ENCODE peak calls at places on chromosomes 7 and 10, in four cellular contexts. D, O, B and A are unnamed samples.

GRCh38 chr7:2014391-2015241 is 218.1 kb downstream of the MAD1L1 start:
- DNase-seq in D (no peak), O (no peak), B (no peak), A (no peak)

GRCh38 chr7:36763084-36763807 is 39.0 kb upstream of the AOAH start:
- DNase-seq in B (no peak), O (no peak), D (no peak), A (peak; percentile 48)

GRCh38 chr7:71015260-71015900 is 116.6 kb upstream of the GALNT17 start:
- DNase-seq in O (no peak), B (no peak), D (no peak), A (peak; percentile 23)

GRCh38 chr7:7992502-7992901 is 23.9 kb downstream of the GLCCI1 start:
- DNase-seq in D (no peak), O (no peak), B (no peak), A (peak; percentile 6)

GRCh38 chr7:116786791-116787443 is 75.5 kb upstream of the CAPZA2 start:
- DNase-seq in D (no peak), O (no peak), B (no peak), A (peak; percentile 73)

GRCh38 chr7:151432658-151433521 is 7.1 kb downstream of the CRYGN start:
- DNase-seq in O (no peak), B (no peak), D (no peak), A (no peak)

GRCh38 chr7:23597908-23598224 is 684 bp downstream of the CCDC126 start:
- DNase-seq in D (no peak), O (no peak), B (no peak), A (no peak)

GRCh38 chr10:17512341-17513001 is 58.1 kb upstream of the ST8SIA6 start:
- DNase-seq in D (no peak), O (peak; percentile 76), B (no peak), A (peak; percentile 8)

GRCh38 chr10:78286186-78286585 is 252.5 kb downstream of the RPS24 start:
- DNase-seq in B (peak; percentile 64), O (no peak), D (no peak), A (peak; percentile 41)

GRCh38 chr10:24952146-24952700 is at the start of gene PRTFDC1:
- DNase-seq in B (peak; percentile 55), D (no peak), O (no peak), A (peak; percentile 74)

GRCh38 chr10:133277993-133278576 is 1.4 kb upstream of the ADAM8 start:
- DNase-seq in B (no peak), O (no peak), D (no peak), A (no peak)
- H3K23ac ChIP-seq in B (no peak overlapping the region), O (no peak overlapping the region), D (no peak overlapping the region), A (no peak overlapping the region)

DNA sequence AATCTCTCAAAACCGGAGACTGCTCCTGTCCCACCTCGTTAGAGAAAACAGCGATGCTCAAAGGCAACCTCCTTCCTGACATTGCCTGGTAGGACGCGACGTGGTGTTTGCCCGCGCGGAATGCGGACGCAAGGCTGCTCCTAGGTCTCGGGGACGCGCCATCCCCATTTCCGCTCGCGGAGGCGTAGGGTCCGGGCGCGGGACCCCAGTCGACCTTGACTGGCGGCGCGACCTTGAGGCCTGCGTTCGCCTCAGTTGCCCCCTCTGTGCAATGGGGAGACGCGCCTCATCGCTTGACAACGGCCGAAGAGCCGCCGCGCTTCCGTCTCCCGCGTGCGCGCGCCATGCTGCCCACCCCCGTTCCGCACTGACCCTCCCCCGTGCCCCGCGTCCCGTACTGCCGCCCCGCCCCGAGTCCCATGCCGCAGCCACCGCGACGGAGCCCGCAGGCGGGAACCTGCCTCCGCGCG is 412 bp upstream of the PPIA start:
- DNase-seq in O (peak; percentile 76), B (no peak), D (peak; percentile 23), A (peak; percentile 88)
- H3K79me2 ChIP-seq in O (peaks cover 13% of the 10 kb centered on the region), B (peaks cover 20% of the 10 kb centered on the region), D (peaks cover 37% of the 10 kb centered on the region), A (peaks cover 32% of the 10 kb centered on the region)

DNA sequence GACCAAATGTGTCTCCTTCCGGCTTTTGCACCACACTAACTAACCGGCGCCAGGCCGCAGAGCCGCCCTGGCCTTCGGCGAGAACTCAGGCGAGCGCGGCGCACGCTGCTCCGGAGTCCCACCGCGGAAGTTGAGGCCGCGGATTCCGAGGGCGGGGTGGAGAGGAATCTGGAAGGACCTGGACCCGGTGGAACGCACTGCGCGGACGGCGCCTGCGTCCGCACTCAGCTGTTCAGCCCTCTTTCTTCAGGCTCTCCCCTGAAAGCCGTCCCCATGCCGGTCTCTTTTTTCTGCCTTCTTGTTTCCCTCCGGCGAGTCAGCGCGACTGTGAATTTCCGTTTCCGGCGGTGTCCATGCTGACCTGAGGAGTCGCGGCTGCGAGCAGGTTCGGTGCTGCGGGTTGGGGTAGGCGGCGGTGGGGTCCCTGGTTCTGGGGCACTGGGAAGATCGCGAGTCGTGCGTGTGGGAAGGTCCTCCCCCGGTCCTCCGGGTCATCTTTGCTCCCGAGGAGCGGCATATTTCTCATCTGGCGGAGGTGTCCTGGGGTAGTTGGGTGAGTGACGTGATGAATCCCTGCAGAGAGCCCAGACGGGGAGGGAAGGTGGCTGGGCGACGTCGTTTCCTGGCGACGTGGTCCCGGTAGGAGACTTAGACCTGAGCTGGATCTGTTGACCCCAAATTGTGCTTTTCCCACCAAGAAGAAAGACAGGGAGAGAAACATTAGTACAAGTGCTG is at the start of gene BMS1:
- DNase-seq in D (peak; percentile 73), O (peak; percentile 92), B (peak; percentile 95), A (peak; percentile 98)
- H3K23ac ChIP-seq in D (no peak within 1 kb of the TSS), O (no peak within 1 kb of the TSS), B (no peak within 1 kb of the TSS), A (peak within 1 kb of the TSS; percentile 66)

GRCh38 chr10:59047180-59047579 is 129.3 kb upstream of the PHYHIPL start:
- DNase-seq in D (no peak), O (no peak), B (no peak), A (no peak)
- H3K79me2 ChIP-seq in D (no peaks in the 10 kb centered on the region), O (no peaks in the 10 kb centered on the region), B (no peaks in the 10 kb centered on the region), A (no peaks in the 10 kb centered on the region)